ENCODE peak calls at places on chromosomes 2 and 18, in four cellular contexts. S, N, O and C are unnamed samples.

GRCh38 chr2:64819774-64820688 is 166.3 kb upstream of the SERTAD2 start:
- DNase-seq in S (no peak), N (no peak), O (no peak), C (no peak)

GRCh38 chr2:14297340-14297739 is 335.2 kb upstream of the LRATD1 start:
- DNase-seq in S (no peak), N (no peak), O (no peak), C (no peak)

GRCh38 chr2:54657664-54658083 is 65.8 kb upstream of the EML6 start:
- DNase-seq in S (peak; percentile 61), O (no peak), N (no peak), C (peak; percentile 80)

GRCh38 chr2:112481528-112482228 is at the start of gene TTL:
- DNase-seq in N (peak; percentile 87), O (peak; percentile 59), S (peak; percentile 82), C (peak; percentile 96)

GRCh38 chr18:47260138-47260923 is 8.9 kb upstream of the SKOR2 start:
- DNase-seq in N (no peak), S (no peak), O (no peak), C (no peak)

GRCh38 chr18:55844373-55844772 is 256.4 kb upstream of the TCF4 start:
- DNase-seq in N (no peak), O (no peak), S (no peak), C (no peak)

GRCh38 chr18:24362757-24363156 is 34.9 kb downstream of the OSBPL1A start:
- DNase-seq in S (no peak), N (no peak), O (no peak), C (no peak)

GRCh38 chr2:185947722-185948121 is 209.1 kb downstream of the FSIP2 start:
- DNase-seq in O (no peak), N (no peak), S (no peak), C (no peak)

GRCh38 chr2:219510512-219511135 is 3.7 kb upstream of the ASIC4 start:
- DNase-seq in N (no peak), S (no peak), O (no peak), C (no peak)

GRCh38 chr2:73020306-73020656 is 51.2 kb downstream of the SFXN5 start:
- DNase-seq in S (no peak), N (no peak), O (no peak), C (no peak)

GRCh38 chr2:43832457-43832856 is 6.2 kb downstream of the ABCG5 start:
- DNase-seq in S (no peak), O (no peak), N (no peak), C (no peak)

GRCh38 chr2:172021074-172021931 is 21.6 kb downstream of the METAP1D start:
- DNase-seq in N (no peak), O (no peak), S (no peak), C (no peak)

GRCh38 chr18:32919799-32920198 is 147.0 kb upstream of the KLHL14 start:
- DNase-seq in O (no peak), N (no peak), S (no peak), C (no peak)

GRCh38 chr2:140580799-140581198 is 1550.0 kb downstream of the LRP1B start:
- DNase-seq in S (no peak), O (no peak), N (no peak), C (no peak)

GRCh38 chr2:74659462-74659861 is 5.4 kb downstream of the SEMA4F start:
- DNase-seq in N (no peak), O (no peak), S (no peak), C (no peak)

GRCh38 chr18:22314406-22314805 is 103.3 kb downstream of the CTAGE1 start:
- DNase-seq in N (no peak), O (no peak), S (peak; percentile 66), C (no peak)

GRCh38 chr2:209495855-209496585 is 72.2 kb downstream of the MAP2 start:
- DNase-seq in N (no peak), S (no peak), O (no peak), C (no peak)

GRCh38 chr2:164839914-164840457 is 1.6 kb downstream of the COBLL1 start:
- DNase-seq in S (no peak), N (no peak), O (no peak), C (no peak)

GRCh38 chr18:2627821-2628276 is 27.7 kb upstream of the SMCHD1 start:
- DNase-seq in O (no peak), S (no peak), N (no peak), C (no peak)

GRCh38 chr2:1769703-1770422 is 25.5 kb upstream of the PXDN start:
- DNase-seq in O (peak; percentile 36), S (no peak), N (no peak), C (no peak)

GRCh38 chr2:10267551-10268465 is 34.9 kb upstream of the HPCAL1 start:
- DNase-seq in S (peak; percentile 25), O (no peak), N (no peak), C (peak; percentile 74)

DNA sequence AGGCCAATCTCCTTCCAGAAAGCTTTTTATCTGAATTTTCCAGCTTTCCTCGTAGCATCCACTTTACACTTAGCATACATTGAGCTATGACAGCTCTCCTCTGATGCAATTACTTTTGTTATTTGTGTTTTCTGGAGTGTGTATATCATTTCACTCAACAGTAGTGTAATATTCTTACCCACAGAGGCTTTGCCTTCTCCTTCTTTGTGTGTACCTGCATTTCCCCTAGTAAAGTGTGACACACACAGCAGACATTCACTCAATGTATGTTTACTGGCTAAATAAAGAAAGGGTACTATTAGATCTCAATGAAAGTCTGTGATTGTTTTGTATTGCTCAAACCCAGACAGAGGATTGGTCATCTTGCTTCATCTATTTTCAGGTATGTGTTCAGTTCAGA is 193.7 kb upstream of the MEX3C start:
- DNase-seq in O (no peak), S (no peak), N (no peak), C (no peak)
- H3K4me3 ChIP-seq in O (no peak overlapping the region), S (no peak overlapping the region), N (no peak overlapping the region), C (no peak overlapping the region)

GRCh38 chr2:5696351-5696740 is 4.2 kb downstream of the SOX11 start:
- DNase-seq in O (no peak), N (no peak), S (peak; percentile 38), C (no peak)
- H3K4me3 ChIP-seq in O (no peak overlapping the region), N (no peak overlapping the region), S (peak overlapping the region; percentile 58), C (peak overlapping the region; percentile 28)

DNA sequence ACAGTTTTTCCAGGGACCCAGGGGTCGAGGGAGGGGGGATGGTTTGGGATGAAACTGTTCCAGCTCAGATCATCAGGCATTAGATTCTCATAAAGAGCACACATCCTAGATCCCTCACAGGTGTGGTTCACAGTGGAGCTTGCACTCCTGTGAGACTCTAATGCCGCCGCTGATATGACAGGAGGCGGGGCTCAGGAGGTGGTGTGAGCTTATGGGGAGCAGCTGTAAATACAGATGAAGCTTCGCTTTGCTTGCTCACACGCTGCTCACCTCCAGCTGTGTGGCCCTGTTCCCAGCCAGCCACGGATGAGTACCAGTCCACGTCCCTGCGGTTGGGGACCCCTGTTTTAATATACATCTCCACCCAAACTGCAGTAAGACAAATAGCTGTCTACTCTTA is 204.2 kb downstream of the AGAP1 start:
- DNase-seq in O (no peak), S (no peak), N (no peak), C (no peak)
- H3K4me3 ChIP-seq in O (no peak overlapping the region), S (no peak overlapping the region), N (no peak overlapping the region), C (no peak overlapping the region)

GRCh38 chr2:24513266-24513665 is 22.2 kb downstream of the NCOA1 start:
- DNase-seq in S (no peak), N (no peak), O (no peak), C (no peak)

GRCh38 chr2:24514820-24515219 is 23.8 kb downstream of the NCOA1 start:
- DNase-seq in S (no peak), N (no peak), O (no peak), C (no peak)

GRCh38 chr2:24512836-24513235 is 21.8 kb downstream of the NCOA1 start:
- DNase-seq in N (no peak), O (no peak), S (no peak), C (no peak)

GRCh38 chr2:24512404-24512803 is 21.4 kb downstream of the NCOA1 start:
- DNase-seq in S (no peak), N (no peak), O (no peak), C (no peak)

DNA sequence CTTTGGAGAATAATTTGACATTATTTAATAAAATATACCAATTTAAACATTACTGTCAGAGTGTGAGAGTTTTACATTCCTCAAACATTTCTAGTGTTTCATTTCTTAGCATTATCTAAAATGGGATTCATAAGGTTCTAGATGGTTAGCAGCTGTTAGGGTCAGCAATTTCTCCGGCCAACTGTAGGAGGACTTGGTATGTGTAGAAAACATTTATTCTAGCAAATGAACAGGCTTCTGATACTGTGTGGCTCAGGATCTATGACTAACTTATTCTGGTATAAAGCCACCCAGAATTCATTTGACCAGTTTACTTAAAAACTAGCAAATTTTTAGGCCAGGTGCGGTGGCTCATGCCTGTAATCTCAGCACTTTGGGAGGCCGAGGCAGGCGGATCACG is 22.6 kb downstream of the NCOA1 start:
- DNase-seq in S (no peak), N (no peak), O (no peak), C (no peak)
- H3K4me3 ChIP-seq in S (no peak overlapping the region), N (no peak overlapping the region), O (no peak overlapping the region), C (no peak overlapping the region)

GRCh38 chr18:12248926-12249720 is 5.0 kb upstream of the CIDEA start:
- DNase-seq in N (no peak), S (no peak), O (no peak), C (peak; percentile 31)

GRCh38 chr18:12251311-12251710 is 2.9 kb upstream of the CIDEA start:
- DNase-seq in S (no peak), N (no peak), O (no peak), C (peak; percentile 54)

GRCh38 chr18:12246849-12247808 is 7.0 kb upstream of the CIDEA start:
- DNase-seq in N (no peak), S (no peak), O (no peak), C (peak; percentile 54)

GRCh38 chr18:12245793-12246135 is 8.4 kb upstream of the CIDEA start:
- DNase-seq in N (no peak), O (no peak), S (no peak), C (peak; percentile 41)

DNA sequence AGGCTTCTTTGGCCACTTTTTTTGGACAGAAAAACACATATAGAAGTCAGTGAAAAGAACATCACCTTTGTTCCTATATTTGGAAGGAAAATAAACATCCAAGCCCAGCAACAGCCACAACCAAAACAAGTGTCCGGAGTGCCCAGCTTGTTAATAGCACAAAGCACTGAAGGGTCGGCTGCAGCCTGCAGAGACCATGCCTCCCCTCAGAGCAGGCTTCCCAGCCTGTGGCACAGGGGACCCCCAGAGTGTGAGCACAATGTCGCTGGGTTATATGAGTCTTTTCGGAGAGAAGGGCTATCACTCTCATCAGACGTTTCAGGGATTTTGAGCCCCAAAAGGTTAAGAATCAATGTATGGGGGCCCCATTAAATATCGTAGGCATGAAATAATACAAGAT is 6.2 kb upstream of the CIDEA start:
- DNase-seq in N (no peak), O (no peak), S (no peak), C (peak; percentile 34)
- H3K4me3 ChIP-seq in N (no peak overlapping the region), O (no peak overlapping the region), S (no peak overlapping the region), C (no peak overlapping the region)

DNA sequence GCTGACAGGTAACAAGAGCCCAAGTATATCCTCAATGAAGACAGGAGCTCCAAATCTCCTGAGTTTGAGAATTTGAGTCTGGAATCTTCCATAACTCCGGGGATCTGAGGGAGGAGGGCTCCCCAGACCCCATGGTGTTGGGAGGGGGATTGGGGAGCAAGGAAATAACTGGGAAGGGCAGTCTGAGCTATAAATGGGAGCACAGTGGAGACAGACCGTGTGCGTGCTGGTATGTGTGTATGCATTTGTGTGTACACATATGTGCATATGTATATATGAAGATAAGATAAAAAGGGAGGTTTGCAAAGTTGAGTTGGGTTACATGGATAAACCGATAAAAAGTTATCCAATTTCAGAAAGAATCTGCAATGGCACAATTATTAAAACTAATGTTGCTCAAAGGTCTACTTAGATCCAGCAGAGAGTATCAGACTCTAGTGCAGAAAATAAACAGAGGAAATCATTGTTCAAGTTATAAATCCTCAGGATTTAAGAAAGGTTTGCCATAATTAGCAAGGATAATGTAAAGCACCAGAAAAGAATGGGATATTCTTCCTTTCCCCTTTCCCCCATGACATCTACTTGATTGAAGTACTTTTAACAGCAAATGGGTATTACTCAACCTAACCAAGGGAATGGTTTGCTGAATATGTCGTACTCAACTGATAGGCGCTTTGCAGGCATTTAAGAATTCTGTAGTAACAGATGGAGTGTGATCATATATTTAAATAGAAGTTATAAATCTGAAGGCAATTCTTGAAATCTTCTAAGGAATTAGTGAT is 2.5 kb downstream of the APCDD1 start:
- DNase-seq in N (no peak), O (no peak), S (no peak), C (no peak)
- H3K4me3 ChIP-seq in N (no peak overlapping the region), O (peak overlapping the region; percentile 71), S (no peak overlapping the region), C (no peak overlapping the region)